ENCODE peak calls at places on chromosomes 5 and 9, in four cellular contexts. One of them, this sample, is unnamed.

GRCh38 chr5:107672212-107673105 is 1.7 kb upstream of the EFNA5 start:
- DNase-seq in IMR-90: peak; percentile 87
- DNase-seq in H9: peak; percentile 98
- DNase-seq in H1: peak; percentile 77
- DNase-seq in this sample: peak; percentile 100

GRCh38 chr5:126373621-126374416 is 49.4 kb upstream of the GRAMD2B start:
- DNase-seq in IMR-90: no peak
- DNase-seq in H9: no peak
- DNase-seq in H1: no peak
- DNase-seq in this sample: no peak

GRCh38 chr9:120439147-120439546 is 140.8 kb downstream of the CDK5RAP2 start:
- DNase-seq in IMR-90: peak; percentile 23
- DNase-seq in H9: peak; percentile 61
- DNase-seq in H1: peak; percentile 59
- DNase-seq in this sample: peak; percentile 57

GRCh38 chr5:10658265-10658664 is 94.4 kb downstream of the ANKRD33B start:
- DNase-seq in IMR-90: no peak
- DNase-seq in H9: no peak
- DNase-seq in H1: no peak
- DNase-seq in this sample: no peak

GRCh38 chr5:19538607-19539006 is 449.4 kb downstream of the CDH18 start:
- DNase-seq in IMR-90: no peak
- DNase-seq in H9: no peak
- DNase-seq in H1: no peak
- DNase-seq in this sample: no peak

GRCh38 chr5:157865844-157866243 is 6.9 kb upstream of the CLINT1 start:
- DNase-seq in IMR-90: peak; percentile 85
- DNase-seq in H9: no peak
- DNase-seq in H1: no peak
- DNase-seq in this sample: no peak

GRCh38 chr5:77957-78804 is 13.8 kb upstream of the PLEKHG4B start:
- DNase-seq in IMR-90: peak; percentile 24
- DNase-seq in H9: no peak
- DNase-seq in H1: no peak
- DNase-seq in this sample: peak; percentile 45

GRCh38 chr9:116459576-116459975 is 227.5 kb upstream of the TRIM32 start:
- DNase-seq in IMR-90: no peak
- DNase-seq in H9: no peak
- DNase-seq in H1: no peak
- DNase-seq in this sample: no peak

GRCh38 chr5:149207821-149208220 is 63.8 kb upstream of the AFAP1L1 start:
- DNase-seq in IMR-90: no peak
- DNase-seq in H9: no peak
- DNase-seq in H1: no peak
- DNase-seq in this sample: no peak

GRCh38 chr5:88808153-88808552 is 74.8 kb downstream of the MEF2C start:
- DNase-seq in IMR-90: no peak
- DNase-seq in H9: no peak
- DNase-seq in H1: no peak
- DNase-seq in this sample: no peak

GRCh38 chr5:111425205-111425604 is 87.1 kb downstream of the STARD4 start:
- DNase-seq in IMR-90: no peak
- DNase-seq in H9: no peak
- DNase-seq in H1: no peak
- DNase-seq in this sample: no peak

GRCh38 chr5:142465476-142465875 is 140.7 kb upstream of the SPRY4 start:
- DNase-seq in IMR-90: no peak
- DNase-seq in H9: no peak
- DNase-seq in H1: no peak
- DNase-seq in this sample: no peak

GRCh38 chr5:109964136-109964535 is 274.4 kb downstream of the MAN2A1 start:
- DNase-seq in IMR-90: no peak
- DNase-seq in H9: no peak
- DNase-seq in H1: no peak
- DNase-seq in this sample: no peak

GRCh38 chr5:133277744-133278143 is 225.9 kb downstream of the HSPA4 start:
- DNase-seq in IMR-90: no peak
- DNase-seq in H9: no peak
- DNase-seq in H1: no peak
- DNase-seq in this sample: no peak

DNA sequence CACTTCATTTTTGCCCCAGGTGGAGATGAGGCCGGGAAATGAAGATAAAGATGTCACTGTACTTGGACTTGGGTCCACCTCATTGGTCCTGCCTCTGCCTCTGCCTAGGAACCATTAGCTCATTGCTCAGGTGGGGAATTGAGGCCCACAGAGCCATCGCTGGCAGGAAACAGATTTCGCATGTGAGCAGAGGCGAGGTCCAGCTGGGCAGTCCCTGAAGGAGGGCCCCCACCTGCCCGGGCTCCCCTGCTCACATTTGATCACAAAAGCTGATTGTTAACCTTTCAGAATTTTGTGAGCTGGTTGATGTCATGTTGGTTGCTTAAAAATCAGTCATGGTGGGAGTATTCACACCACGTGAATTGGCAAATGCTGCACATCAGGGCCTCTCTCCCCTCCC is 273.8 kb upstream of the MVB12B start:
- DNase-seq in IMR-90: no peak
- DNase-seq in H9: no peak
- DNase-seq in H1: no peak
- DNase-seq in this sample: no peak
- H4K5ac ChIP-seq in IMR-90: no peak overlapping the region
- H4K5ac ChIP-seq in H9: no peak overlapping the region
- H4K5ac ChIP-seq in H1: no peak overlapping the region
- H4K5ac ChIP-seq in this sample: no peak overlapping the region

DNA sequence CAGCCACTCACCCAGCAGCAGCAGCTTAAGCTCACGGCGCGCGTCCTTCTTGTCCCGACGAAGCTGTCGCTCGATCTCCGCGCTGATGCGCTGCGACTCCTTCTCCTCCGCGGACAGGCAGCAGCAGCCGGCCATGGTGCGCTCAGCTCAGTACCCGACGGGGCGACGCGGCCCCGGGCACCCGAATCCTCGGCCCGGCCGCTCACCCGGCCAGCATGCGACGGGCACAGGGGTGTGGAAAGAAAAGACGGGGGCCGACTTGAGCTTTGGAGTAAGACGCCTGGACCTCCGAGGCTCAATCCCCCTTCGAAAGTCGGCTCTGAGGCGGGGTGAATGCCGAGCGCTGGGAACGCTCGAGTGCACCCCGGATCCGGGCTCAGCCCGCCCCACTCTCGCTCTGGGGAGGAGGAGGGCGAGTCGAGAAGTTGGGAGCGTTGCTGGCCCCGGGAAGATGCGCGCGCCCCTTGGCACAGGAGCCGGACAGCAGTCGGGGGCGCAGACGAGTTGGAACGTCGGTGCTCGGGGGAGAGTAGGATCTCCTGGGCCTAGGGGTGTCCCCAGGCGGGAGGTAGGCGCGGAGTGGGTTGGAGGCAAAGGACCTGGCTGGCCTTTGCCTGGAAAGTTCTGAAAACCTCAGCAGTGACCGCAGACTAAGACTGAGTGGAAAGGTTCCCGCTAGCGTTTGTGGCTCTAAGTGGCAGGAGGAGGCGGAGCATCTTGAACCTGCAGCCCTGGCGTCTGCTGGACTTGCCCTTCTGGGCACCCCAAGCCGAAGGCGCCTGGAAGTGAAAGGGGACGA is at the start of gene GNA14:
- DNase-seq in IMR-90: no peak
- DNase-seq in H9: peak; percentile 64
- DNase-seq in H1: peak; percentile 80
- DNase-seq in this sample: peak; percentile 70
- H3K27ac ChIP-seq in IMR-90: no peak within 1 kb of the TSS
- H3K27ac ChIP-seq in H9: no peak within 1 kb of the TSS
- H3K27ac ChIP-seq in H1: no peak within 1 kb of the TSS
- H3K27ac ChIP-seq in this sample: no peak within 1 kb of the TSS

GRCh38 chr5:115267617-115268016 is 4.9 kb upstream of the PGGT1B start:
- DNase-seq in IMR-90: peak; percentile 83
- DNase-seq in H9: no peak
- DNase-seq in H1: no peak
- DNase-seq in this sample: no peak
- H4K5ac ChIP-seq in IMR-90: no peak overlapping the region
- H4K5ac ChIP-seq in H9: no peak overlapping the region
- H4K5ac ChIP-seq in H1: no peak overlapping the region
- H4K5ac ChIP-seq in this sample: no peak overlapping the region

GRCh38 chr5:87282254-87282653 is 14.6 kb downstream of the RASA1 start:
- DNase-seq in IMR-90: no peak
- DNase-seq in H9: no peak
- DNase-seq in H1: no peak
- DNase-seq in this sample: no peak
- H3K27ac ChIP-seq in IMR-90: no peak overlapping the region
- H3K27ac ChIP-seq in H9: no peak overlapping the region
- H3K27ac ChIP-seq in H1: no peak overlapping the region
- H3K27ac ChIP-seq in this sample: no peak overlapping the region

GRCh38 chr5:134479839-134480238 is 45.6 kb upstream of the JADE2 start:
- DNase-seq in IMR-90: no peak
- DNase-seq in H9: no peak
- DNase-seq in H1: no peak
- DNase-seq in this sample: no peak
- H4K5ac ChIP-seq in IMR-90: no peak overlapping the region
- H4K5ac ChIP-seq in H9: no peak overlapping the region
- H4K5ac ChIP-seq in H1: no peak overlapping the region
- H4K5ac ChIP-seq in this sample: no peak overlapping the region